ENCODE peak calls at places on chromosomes 5 and 9, in seven cellular contexts. W is HepG2, T is IMR-90, Y is HCT116, S is GM12878, R is H1, A is K562. J is an unnamed sample.

GRCh38 chr9:133682961-133683493 is 46.9 kb downstream of the DBH start:
- DNase-seq in W (no peak), S (no peak), Y (no peak), T (no peak), R (no peak), A (no peak), J (no peak)

GRCh38 chr5:59760798-59761348 is 132.7 kb downstream of the PDE4D start:
- DNase-seq in S (no peak), A (no peak), T (peak), R (no peak), W (no peak), Y (no peak), J (no peak)

GRCh38 chr5:124995451-124995850 is 249.0 kb upstream of the ZNF608 start:
- DNase-seq in R (no peak), S (no peak), Y (no peak), W (no peak), T (peak), A (no peak), J (no peak)

GRCh38 chr5:153222956-153223355 is 267.5 kb upstream of the GRIA1 start:
- DNase-seq in W (no peak), A (no peak), T (no peak), S (no peak), R (no peak), Y (no peak), J (no peak)

GRCh38 chr9:123749580-123750202 is 180.2 kb downstream of the DENND1A start:
- DNase-seq in T (peak), A (no peak), Y (no peak), W (no peak), S (peak), R (no peak), J (no peak)

GRCh38 chr5:126631920-126632319 is 31.2 kb downstream of the PHAX start:
- DNase-seq in T (no peak), Y (no peak), S (no peak), W (peak), R (no peak), A (no peak), J (no peak)

GRCh38 chr9:114407889-114408288 is 20.1 kb upstream of the AKNA start:
- DNase-seq in W (no peak), T (no peak), A (no peak), R (no peak), S (no peak), Y (no peak), J (no peak)

GRCh38 chr9:72292184-72292787 is 72.7 kb downstream of the ZFAND5 start:
- DNase-seq in Y (no peak), S (no peak), T (peak), R (no peak), A (no peak), W (peak), J (peak)

GRCh38 chr5:52856564-52856963 is 68.8 kb downstream of the ITGA1 start:
- DNase-seq in Y (no peak), T (peak), A (no peak), R (no peak), S (no peak), W (no peak), J (no peak)

GRCh38 chr9:121557581-121558422 is 58.2 kb upstream of the GGTA1 start:
- DNase-seq in A (no peak), W (no peak), R (no peak), S (peak), T (peak), Y (no peak), J (peak)

GRCh38 chr9:106962615-106963363 is 99.8 kb downstream of the ZNF462 start:
- DNase-seq in T (no peak), Y (no peak), A (no peak), R (no peak), W (no peak), S (no peak), J (no peak)

GRCh38 chr9:127896395-127897193 is 2.8 kb downstream of the ST6GALNAC6 start:
- DNase-seq in A (no peak), T (no peak), Y (no peak), W (no peak), R (no peak), S (no peak), J (no peak)

GRCh38 chr9:133200631-133201030 is 8.4 kb downstream of the OBP2B start:
- DNase-seq in R (no peak), W (no peak), Y (no peak), A (no peak), T (no peak), S (no peak), J (no peak)

GRCh38 chr9:16653491-16654407 is 216.7 kb downstream of the BNC2 start:
- DNase-seq in A (no peak), R (no peak), T (no peak), S (no peak), Y (no peak), W (peak), J (no peak)

GRCh38 chr9:99905833-99906402 is 536 bp upstream of the STX17 start:
- DNase-seq in S (no peak), W (no peak), Y (no peak), R (no peak), T (peak), A (no peak), J (no peak)

GRCh38 chr9:130972277-130972956 is 33.4 kb upstream of the FIBCD1 start:
- DNase-seq in S (no peak), R (no peak), W (no peak), Y (no peak), T (no peak), A (no peak), J (no peak)

GRCh38 chr5:67248703-67249589 is 52.3 kb upstream of the CD180 start:
- DNase-seq in S (no peak), Y (no peak), T (no peak), R (no peak), A (no peak), W (no peak), J (no peak)

GRCh38 chr5:67245259-67245846 is 48.8 kb upstream of the CD180 start:
- DNase-seq in Y (no peak), S (no peak), W (no peak), R (no peak), A (no peak), T (no peak), J (no peak)

GRCh38 chr5:67246108-67246507 is 49.5 kb upstream of the CD180 start:
- DNase-seq in Y (peak), S (peak), T (peak), R (no peak), A (peak), W (peak), J (peak)

GRCh38 chr5:67244345-67244793 is 47.8 kb upstream of the CD180 start:
- DNase-seq in W (peak), A (no peak), Y (no peak), T (no peak), S (no peak), R (no peak), J (no peak)

GRCh38 chr5:67246546-67246945 is 49.9 kb upstream of the CD180 start:
- DNase-seq in A (no peak), Y (no peak), W (no peak), R (no peak), T (no peak), S (no peak), J (no peak)
- TF ChIP-seq CEBPB in A (no peak), Y (no peak), W (no peak), R (no peak), T (no peak), S (no peak), J (no peak)

GRCh38 chr5:95823738-95824609 is 1.4 kb upstream of the GLRX start:
- DNase-seq in T (peak), W (peak), Y (peak), S (no peak), R (no peak), A (peak), J (peak)
- TF ChIP-seq CEBPB in T (peak), W (no peak), Y (peak), S (no peak), R (no peak), A (no peak), J (no peak)

GRCh38 chr5:179451099-179451812 is 99.1 kb upstream of the RUFY1 start:
- DNase-seq in S (no peak), W (no peak), T (no peak), A (no peak), R (no peak), Y (no peak), J (no peak)

GRCh38 chr5:179454354-179454753 is 96.0 kb upstream of the RUFY1 start:
- DNase-seq in R (no peak), Y (no peak), A (peak), W (no peak), S (no peak), T (no peak), J (no peak)

GRCh38 chr5:179451813-179452196 is 98.5 kb upstream of the RUFY1 start:
- DNase-seq in S (no peak), Y (no peak), T (no peak), R (no peak), W (no peak), A (no peak), J (no peak)

GRCh38 chr5:179453616-179454015 is 96.7 kb upstream of the RUFY1 start:
- DNase-seq in T (no peak), Y (no peak), R (no peak), S (no peak), A (no peak), W (no peak), J (no peak)

DNA sequence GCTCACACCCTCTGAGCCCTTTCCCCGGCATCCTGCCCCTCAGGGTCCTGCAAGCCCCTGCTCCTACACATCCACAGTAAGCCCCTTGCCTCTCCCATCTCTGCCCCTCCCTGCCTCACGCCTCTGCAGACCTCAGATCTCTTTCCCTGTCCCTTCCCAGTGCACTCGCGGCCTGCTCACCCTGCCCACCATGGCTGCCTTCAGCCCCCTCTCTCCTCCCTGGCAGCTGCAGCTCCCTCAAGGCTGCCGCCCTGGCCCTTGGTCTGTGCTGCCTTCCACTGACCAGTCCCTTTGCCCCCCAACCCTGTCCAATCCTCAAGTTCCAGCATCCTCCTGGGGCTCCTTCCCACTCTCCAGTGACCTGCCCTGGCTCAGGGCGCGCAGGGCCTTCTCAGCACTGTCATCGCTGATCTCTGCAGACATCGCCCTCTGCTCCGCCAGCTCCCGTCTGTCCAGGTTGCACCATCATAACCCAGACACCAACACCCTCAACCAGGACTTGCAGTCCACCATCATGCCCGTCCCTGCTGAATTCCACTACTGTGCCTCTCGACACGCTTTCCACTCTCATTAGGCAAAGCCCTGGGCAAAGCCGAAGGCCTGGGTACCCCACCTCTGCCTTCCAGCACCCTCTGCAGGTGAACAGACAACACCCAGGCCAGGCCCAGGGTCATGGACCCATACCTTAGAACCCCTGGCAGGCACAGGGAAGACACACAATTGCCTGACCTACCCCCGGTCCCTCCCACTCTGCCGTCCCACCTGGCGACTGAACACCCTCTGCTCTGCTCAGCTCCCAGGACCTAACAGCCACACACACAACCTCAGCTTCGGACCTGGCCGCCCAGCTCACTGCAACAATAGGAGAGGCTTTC is 97.8 kb upstream of the RUFY1 start:
- DNase-seq in Y (no peak), T (no peak), A (no peak), S (no peak), R (no peak), W (no peak), J (no peak)
- TF ChIP-seq CEBPB in Y (no peak), T (no peak), A (no peak), S (no peak), R (no peak), W (no peak), J (no peak)

GRCh38 chr5:135953850-135954249 is 933 bp downstream of the LECT2 start:
- DNase-seq in T (no peak), S (no peak), W (no peak), Y (no peak), A (no peak), R (no peak), J (no peak)
- TF ChIP-seq CEBPB in T (no peak), S (no peak), W (no peak), Y (no peak), A (no peak), R (no peak), J (no peak)

DNA sequence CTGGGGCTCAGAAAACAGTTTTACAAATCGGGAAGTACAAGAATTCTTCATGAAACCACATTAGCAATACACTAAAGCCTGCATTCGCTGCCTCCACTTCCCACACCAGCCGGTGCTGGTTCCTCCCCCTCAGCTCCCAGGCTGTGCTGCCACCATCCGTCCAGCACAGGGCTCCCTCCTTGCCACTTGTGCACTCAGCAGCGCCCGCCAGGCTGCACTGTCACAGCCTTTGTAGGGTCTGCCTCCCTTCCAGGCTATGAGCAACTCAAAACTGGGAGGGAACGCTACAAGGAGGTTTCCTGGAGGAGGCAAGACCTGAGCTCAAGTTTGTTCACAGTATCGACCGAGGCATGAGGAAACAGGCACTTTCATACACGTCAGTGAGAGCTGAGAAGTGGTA is 7.7 kb downstream of the MAPK9 start:
- DNase-seq in W (no peak), S (no peak), Y (no peak), T (no peak), A (no peak), R (no peak), J (no peak)
- TF ChIP-seq CEBPB in W (no peak), S (no peak), Y (no peak), T (no peak), A (no peak), R (no peak), J (no peak)

J was measured in A549.